ENCODE peak calls at places on chromosomes 12 and 14, in ten cellular contexts. T is psoas muscle, F is WERI-Rb-1, E is fibroblast of lung, V is IMR-90, Y is Peyer's patch, Z is PC-3, Q is Panc1, S is H1, X is neural progenitor cell. L is an unnamed sample. For H3K36me3, the result is how much of the 10 kb centered on the place peaks cover.

GRCh38 chr12:32010631-32011030 is 51.4 kb downstream of the RESF1 start:
- DNase-seq in Q (no peak), E (no peak), Z (no peak), V (no peak), F (no peak), S (no peak), X (no peak), T (no peak), Y (no peak), L (no peak)

GRCh38 chr12:70590549-70591226 is 46.5 kb downstream of the PTPRB start:
- DNase-seq in X (no peak), Z (no peak), Y (no peak), T (no peak), Q (no peak), V (no peak), F (no peak), E (peak), S (no peak), L (no peak)

GRCh38 chr12:93007539-93007938 is 78.4 kb upstream of the EEA1 start:
- DNase-seq in E (no peak), V (no peak), Y (no peak), F (no peak), Q (no peak), T (no peak), Z (no peak), X (no peak), S (no peak), L (no peak)

GRCh38 chr14:81164167-81164774 is 56.5 kb downstream of the GTF2A1 start:
- DNase-seq in Y (peak), Z (peak), E (peak), T (no peak), Q (peak), X (peak), F (peak), V (peak), S (peak), L (peak)

GRCh38 chr14:75675265-75675960 is 14.4 kb downstream of the TTLL5 start:
- DNase-seq in Z (peak), Q (no peak), V (no peak), X (peak), S (no peak), Y (no peak), F (no peak), T (no peak), E (no peak), L (no peak)

GRCh38 chr14:22650046-22650739 is 6.0 kb upstream of the OR6J1 start:
- DNase-seq in V (no peak), F (no peak), E (no peak), Z (peak), Y (no peak), T (no peak), Q (no peak), X (no peak), S (no peak), L (no peak)

GRCh38 chr14:96634896-96635295 is 132.7 kb downstream of the PAPOLA start:
- DNase-seq in T (no peak), X (no peak), S (no peak), E (no peak), Z (no peak), F (no peak), V (no peak), Q (no peak), Y (no peak), L (no peak)

GRCh38 chr12:77062846-77063461 is 2.4 kb downstream of the E2F7 start:
- DNase-seq in Q (peak), F (no peak), Y (no peak), V (peak), Z (peak), T (no peak), E (peak), X (no peak), S (no peak), L (no peak)

GRCh38 chr12:9118161-9118560 is 2.4 kb upstream of the A2M start:
- DNase-seq in T (no peak), E (no peak), V (no peak), Z (no peak), X (no peak), Y (no peak), Q (no peak), S (no peak), F (no peak), L (no peak)

GRCh38 chr12:123153906-123154305 is 3.0 kb upstream of the PITPNM2 start:
- DNase-seq in F (no peak), Y (no peak), V (no peak), X (no peak), Q (no peak), T (no peak), E (no peak), Z (no peak), S (no peak), L (no peak)

GRCh38 chr12:46371718-46372130 is 849 bp downstream of the SLC38A2 start:
- DNase-seq in X (peak), T (peak), Z (peak), V (peak), Q (no peak), Y (peak), F (peak), E (peak), S (no peak), L (peak)

GRCh38 chr14:50231475-50232275 is at the start of gene SOS2:
- DNase-seq in Z (peak), T (peak), F (peak), X (peak), Y (peak), V (peak), Q (peak), S (peak), E (peak), L (peak)

GRCh38 chr14:65282909-65283253 is 129.6 kb upstream of the FUT8 start:
- DNase-seq in V (no peak), T (no peak), X (no peak), Y (no peak), S (no peak), Q (no peak), Z (no peak), E (no peak), F (no peak), L (no peak)

GRCh38 chr12:25715147-25715546 is 162.1 kb upstream of the LMNTD1 start:
- DNase-seq in T (no peak), X (no peak), V (peak), E (peak), Q (no peak), F (no peak), S (no peak), Z (no peak), Y (no peak), L (no peak)

GRCh38 chr12:91037301-91037700 is 20.5 kb downstream of the KERA start:
- DNase-seq in F (no peak), S (no peak), Y (no peak), E (peak), V (peak), Z (no peak), X (no peak), Q (no peak), T (no peak), L (no peak)

GRCh38 chr14:79166171-79166570 is 996.0 kb downstream of the NRXN3 start:
- DNase-seq in X (no peak), Q (no peak), Y (no peak), V (no peak), E (no peak), S (no peak), T (no peak), F (no peak), Z (no peak), L (no peak)
- H3K27ac ChIP-seq in X (no peak), Q (no peak), Y (no peak), V (no peak), E (no peak), S (no peak), T (no peak), F (no peak), Z (no peak), L (no peak)

DNA sequence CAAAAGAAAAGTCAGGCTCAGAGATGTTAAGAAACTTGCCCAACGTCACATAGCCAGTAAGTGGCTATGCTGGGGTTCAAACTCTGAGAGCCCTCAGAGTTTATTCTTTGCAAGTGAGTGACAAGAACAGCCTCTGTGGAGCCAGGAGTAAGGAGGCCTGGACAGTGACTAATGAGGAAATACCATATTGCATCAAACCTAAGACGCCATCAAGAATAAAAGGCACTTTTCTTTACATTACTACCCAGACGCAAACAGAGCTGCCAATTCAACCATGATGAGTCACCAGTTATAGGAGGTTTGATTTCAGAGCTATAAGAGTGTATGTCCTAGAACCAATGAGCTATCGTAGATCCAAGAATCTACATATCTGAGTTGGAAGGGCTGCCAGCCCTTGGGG is 9.4 kb downstream of the TNFRSF1A start:
- DNase-seq in Y (no peak), Z (peak), Q (no peak), X (no peak), S (no peak), T (no peak), V (peak), F (no peak), E (peak), L (no peak)
- H3K36me3 ChIP-seq in Y (half or more), Z (under half), Q (under half), X (under half), S (under half), T (under half), V (half or more), F (under half), E (half or more), L (under half)

GRCh38 chr12:95648990-95649791 is 97.9 kb upstream of the USP44 start:
- DNase-seq in E (peak), Q (no peak), V (peak), Y (no peak), T (no peak), S (no peak), Z (peak), F (no peak), X (no peak), L (no peak)
- H3K27ac ChIP-seq in E (no peak), Q (peak), V (peak), Y (no peak), T (no peak), S (no peak), Z (peak), F (no peak), X (no peak), L (no peak)

DNA sequence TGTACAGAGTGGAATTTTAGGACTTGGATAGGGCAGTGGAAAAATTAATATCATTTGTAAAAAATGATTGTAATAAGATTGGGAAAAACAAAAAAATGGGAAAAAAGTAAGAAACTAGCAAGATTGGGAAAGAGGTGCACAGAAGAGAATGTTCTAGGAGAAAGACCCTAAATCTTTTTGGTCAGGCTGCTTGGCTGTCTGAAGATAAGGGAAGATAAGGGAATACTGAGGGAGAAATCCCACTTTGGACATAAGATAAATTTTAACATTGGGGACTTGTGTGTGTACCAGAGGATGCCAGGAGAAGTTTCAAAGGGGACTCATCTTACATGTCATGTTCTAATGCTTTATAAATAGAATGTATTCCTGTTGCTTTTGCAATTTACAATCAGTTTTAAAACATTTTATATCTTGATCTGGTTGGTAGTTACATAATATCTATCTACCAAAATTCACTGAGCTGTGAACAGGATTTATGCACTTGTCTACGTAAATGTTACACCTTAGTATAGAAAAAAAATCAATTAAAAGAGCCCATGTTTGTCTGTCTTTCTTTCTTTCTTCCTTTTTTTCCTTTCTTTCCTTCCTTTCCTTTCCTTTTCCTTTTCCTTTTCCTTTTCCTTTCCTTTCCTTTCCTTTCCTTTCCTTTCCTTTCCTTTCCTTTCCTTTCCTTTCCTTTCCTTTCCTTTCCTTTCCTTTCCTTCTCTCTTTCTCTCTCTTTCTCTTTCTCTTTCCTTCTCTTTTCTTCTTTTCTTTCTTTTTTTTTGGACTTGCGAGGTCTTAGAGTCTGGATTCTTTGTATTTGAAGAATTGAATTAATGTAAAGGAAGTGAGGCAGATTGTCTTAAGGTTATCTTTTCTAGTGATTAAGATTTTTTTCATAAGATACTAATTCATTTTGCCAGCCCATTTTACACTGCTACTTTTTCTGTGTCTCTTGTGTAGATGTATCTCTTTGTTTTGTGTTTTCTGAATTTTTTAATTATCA is 66.1 kb downstream of the KTN1 start:
- DNase-seq in Y (no peak), V (no peak), X (no peak), S (no peak), T (no peak), E (no peak), Z (no peak), F (no peak), Q (no peak), L (no peak)
- H3K36me3 ChIP-seq in Y (half or more), V (under half), X (under half), S (under half), T (under half), E (under half), Z (half or more), F (under half), Q (under half), L (under half)

GRCh38 chr14:26286066-26286791 is 311.6 kb downstream of the NOVA1 start:
- DNase-seq in Q (no peak), Y (no peak), E (peak), Z (no peak), F (no peak), T (no peak), V (peak), X (no peak), S (no peak), L (no peak)
- H3K27ac ChIP-seq in Q (no peak), Y (no peak), E (peak), Z (no peak), F (no peak), T (no peak), V (no peak), X (no peak), S (no peak), L (no peak)

GRCh38 chr12:27665704-27666103 is 30.5 kb upstream of the REP15 start:
- DNase-seq in F (no peak), Z (no peak), Y (no peak), X (no peak), Q (no peak), V (no peak), S (no peak), E (no peak), T (no peak), L (no peak)
- H3K36me3 ChIP-seq in F (under half), Z (under half), Y (under half), X (under half), Q (under half), V (under half), S (under half), E (under half), T (under half), L (under half)

GRCh38 chr14:89178802-89179201 is 238.2 kb downstream of the FOXN3 start:
- DNase-seq in Y (no peak), S (no peak), V (peak), T (no peak), E (no peak), Q (no peak), Z (peak), F (no peak), X (no peak), L (no peak)
- H3K27ac ChIP-seq in Y (no peak), S (no peak), V (no peak), T (no peak), E (no peak), Q (no peak), Z (no peak), F (no peak), X (no peak), L (no peak)